ENCODE peak calls at places on chromosomes 4 and X, in six cellular contexts. One of them, this sample, is unnamed.

GRCh38 chrX:5870238-5870637 is 358.4 kb downstream of the NLGN4X start:
- DNase-seq in sciatic nerve: no peak
- DNase-seq in Kasumi-1: no peak
- DNase-seq in bronchial epithelial cell: no peak
- DNase-seq in GM12891: no peak
- DNase-seq in T-cell: no peak
- DNase-seq in this sample: no peak

GRCh38 chrX:1389993-1390285 is 2.0 kb downstream of the SLC25A6 start:
- DNase-seq in sciatic nerve: peak; percentile 35
- DNase-seq in Kasumi-1: no peak
- DNase-seq in bronchial epithelial cell: no peak
- DNase-seq in GM12891: no peak
- DNase-seq in T-cell: no peak
- DNase-seq in this sample: no peak

GRCh38 chrX:130728208-130728607 is 174.8 kb downstream of the ENOX2 start:
- DNase-seq in sciatic nerve: no peak
- DNase-seq in Kasumi-1: no peak
- DNase-seq in bronchial epithelial cell: peak; percentile 37
- DNase-seq in GM12891: no peak
- DNase-seq in T-cell: no peak
- DNase-seq in this sample: peak; percentile 0

GRCh38 chr4:184538023-184538599 is 63.8 kb upstream of the IRF2 start:
- DNase-seq in sciatic nerve: peak; percentile 93
- DNase-seq in Kasumi-1: peak; percentile 83
- DNase-seq in bronchial epithelial cell: peak; percentile 82
- DNase-seq in GM12891: peak; percentile 27
- DNase-seq in T-cell: peak; percentile 44
- DNase-seq in this sample: peak; percentile 82

GRCh38 chr4:140308366-140309123 is 64.9 kb upstream of the SCOC start:
- DNase-seq in sciatic nerve: no peak
- DNase-seq in Kasumi-1: no peak
- DNase-seq in bronchial epithelial cell: peak; percentile 96
- DNase-seq in GM12891: no peak
- DNase-seq in T-cell: no peak
- DNase-seq in this sample: peak; percentile 87

GRCh38 chr4:138013625-138014024 is 228.5 kb downstream of the SLC7A11 start:
- DNase-seq in sciatic nerve: no peak
- DNase-seq in Kasumi-1: no peak
- DNase-seq in bronchial epithelial cell: no peak
- DNase-seq in GM12891: no peak
- DNase-seq in T-cell: no peak
- DNase-seq in this sample: no peak

GRCh38 chrX:46444011-46444410 is 101.2 kb downstream of the ZNF674 start:
- DNase-seq in sciatic nerve: no peak
- DNase-seq in Kasumi-1: no peak
- DNase-seq in bronchial epithelial cell: peak; percentile 78
- DNase-seq in GM12891: no peak
- DNase-seq in T-cell: no peak
- DNase-seq in this sample: peak; percentile 28

GRCh38 chrX:115968436-115969252 is 201.9 kb upstream of the AGTR2 start:
- DNase-seq in sciatic nerve: no peak
- DNase-seq in Kasumi-1: no peak
- DNase-seq in bronchial epithelial cell: peak; percentile 31
- DNase-seq in GM12891: no peak
- DNase-seq in T-cell: no peak
- DNase-seq in this sample: peak; percentile 44

GRCh38 chr4:136314686-136315085 is 1217.6 kb downstream of the PCDH18 start:
- DNase-seq in sciatic nerve: no peak
- DNase-seq in Kasumi-1: no peak
- DNase-seq in bronchial epithelial cell: no peak
- DNase-seq in GM12891: no peak
- DNase-seq in T-cell: no peak
- DNase-seq in this sample: no peak

GRCh38 chr4:26150948-26151347 is 169.9 kb upstream of the RBPJ start:
- DNase-seq in sciatic nerve: no peak
- DNase-seq in Kasumi-1: no peak
- DNase-seq in bronchial epithelial cell: peak; percentile 72
- DNase-seq in GM12891: no peak
- DNase-seq in T-cell: no peak
- DNase-seq in this sample: peak; percentile 30

GRCh38 chr4:140400111-140400510 is 26.7 kb downstream of the SCOC start:
- DNase-seq in sciatic nerve: no peak
- DNase-seq in Kasumi-1: no peak
- DNase-seq in bronchial epithelial cell: no peak
- DNase-seq in GM12891: no peak
- DNase-seq in T-cell: no peak
- DNase-seq in this sample: no peak

GRCh38 chr4:107718351-107718965 is 1.6 kb downstream of the PAPSS1 start:
- DNase-seq in sciatic nerve: no peak
- DNase-seq in Kasumi-1: no peak
- DNase-seq in bronchial epithelial cell: no peak
- DNase-seq in GM12891: no peak
- DNase-seq in T-cell: no peak
- DNase-seq in this sample: no peak

This sample was measured in RWPE1.